ENCODE peak calls at places on chromosomes 6 and 20, in five cellular contexts. P is body of pancreas, U is endothelial cell, O is astrocyte of the spinal cord, N is prostate gland. G is an unnamed sample.
A peak's percentile ranks its signal among the peaks of the same experiment; 100 is the strongest.

GRCh38 chr6:31048090-31048489 is 37.8 kb downstream of the MUC22 start:
- DNase-seq in P (no peak), O (no peak), U (no peak), N (no peak), G (no peak)

GRCh38 chr6:4103929-4104328 is 25.0 kb upstream of the FAM217A start:
- DNase-seq in P (peak; percentile 80), U (no peak), N (peak; percentile 69), O (no peak), G (no peak)

GRCh38 chr6:75504902-75505233 is 11.3 kb upstream of the FILIP1 start:
- DNase-seq in U (no peak), O (no peak), N (no peak), P (peak; percentile 7), G (peak; percentile 22)

GRCh38 chr20:24837721-24838456 is 111.2 kb upstream of the CST7 start:
- DNase-seq in N (no peak), O (peak; percentile 53), P (no peak), U (no peak), G (no peak)

GRCh38 chr6:139846538-139847321 is 472.3 kb upstream of the CITED2 start:
- DNase-seq in P (peak; percentile 19), O (no peak), N (no peak), U (no peak), G (no peak)

GRCh38 chr6:127971945-127972391 is 71.1 kb upstream of the THEMIS start:
- DNase-seq in O (peak; percentile 79), U (no peak), P (no peak), N (no peak), G (no peak)

GRCh38 chr6:15519681-15520080 is 143.1 kb downstream of the DTNBP1 start:
- DNase-seq in N (no peak), U (no peak), O (no peak), P (no peak), G (no peak)

GRCh38 chr20:54195483-54196472 is 12.1 kb upstream of the PFDN4 start:
- DNase-seq in P (no peak), O (no peak), U (no peak), N (no peak), G (no peak)

GRCh38 chr6:126117251-126117650 is 130.9 kb downstream of the TRMT11 start:
- DNase-seq in N (no peak), O (no peak), P (no peak), U (no peak), G (no peak)

GRCh38 chr6:66556936-66557335 is 849.9 kb upstream of the EYS start:
- DNase-seq in P (no peak), O (no peak), U (no peak), N (no peak), G (no peak)

GRCh38 chr20:58131111-58131510 is 97.3 kb downstream of the ANKRD60 start:
- DNase-seq in P (no peak), O (peak; percentile 83), N (no peak), U (peak; percentile 31), G (no peak)

GRCh38 chr6:30990422-30991086 is 7.0 kb downstream of the MUC21 start:
- DNase-seq in P (no peak), N (no peak), O (no peak), U (no peak), G (no peak)

GRCh38 chr20:2845607-2846006 is 5.1 kb downstream of the VPS16 start:
- DNase-seq in P (no peak), O (no peak), N (no peak), U (no peak), G (no peak)

GRCh38 chr6:113625850-113626249 is 231.3 kb upstream of the MARCKS start:
- DNase-seq in P (no peak), U (no peak), O (no peak), N (no peak), G (no peak)

GRCh38 chr6:19444041-19444440 is 393.1 kb upstream of the ID4 start:
- DNase-seq in N (no peak), P (no peak), U (no peak), O (peak; percentile 5), G (no peak)

GRCh38 chr20:32474967-32475819 is 109.9 kb downstream of the NOL4L start:
- DNase-seq in P (peak; percentile 86), U (peak; percentile 55), O (peak; percentile 98), N (peak; percentile 76), G (peak; percentile 96)

GRCh38 chr6:119539066-119539746 is 189.6 kb upstream of the MAN1A1 start:
- DNase-seq in P (no peak), N (no peak), O (no peak), U (no peak), G (no peak)
- TF ChIP-seq CTCF in P (no peak), N (no peak), O (no peak), U (no peak), G (no peak)

DNA sequence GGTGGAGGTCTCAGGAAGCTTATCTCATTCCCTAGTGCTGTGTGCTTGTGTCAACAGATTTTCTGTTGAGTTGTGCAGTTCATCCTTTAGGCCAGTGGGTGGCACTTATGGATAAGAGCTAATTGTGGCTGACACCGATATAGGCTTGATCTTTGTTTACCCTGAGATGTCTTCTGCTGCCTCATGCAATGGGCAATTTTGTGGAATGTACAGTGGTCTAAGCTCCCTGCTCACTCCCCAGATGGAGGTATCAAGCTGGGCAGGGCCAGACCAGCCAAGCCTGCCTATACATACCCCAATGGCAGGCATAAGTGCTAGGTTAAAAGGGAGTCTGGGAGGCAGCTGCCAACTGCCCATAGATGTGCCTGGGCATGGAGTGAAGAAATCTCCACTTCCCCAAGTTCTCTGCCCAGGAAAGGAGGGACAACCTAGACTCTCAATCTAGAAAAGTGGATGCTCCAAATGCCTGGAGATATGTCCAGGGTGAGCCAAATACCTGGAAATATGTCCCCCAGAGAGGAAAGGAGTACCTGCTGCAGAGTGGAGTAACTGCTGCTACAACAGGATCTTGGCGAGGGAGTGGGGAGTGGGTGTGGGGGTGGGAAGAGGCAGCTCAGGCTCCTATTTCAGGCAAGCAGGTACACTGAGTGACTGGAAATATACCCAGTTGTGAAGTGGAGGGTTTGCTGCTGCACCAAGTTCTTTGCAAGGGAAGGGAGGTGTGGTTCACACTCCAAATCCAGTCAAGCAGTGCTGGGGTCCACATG is 53.2 kb upstream of the ARG1 start:
- DNase-seq in U (peak; percentile 42), N (peak; percentile 27), P (peak; percentile 48), O (peak; percentile 37), G (peak; percentile 23)
- TF ChIP-seq CTCF in U (peak; percentile 64), N (peak; percentile 47), P (peak; percentile 49), O (peak; percentile 72), G (peak; percentile 61)

GRCh38 chr6:32971581-32972352 is 3.4 kb downstream of the BRD2 start:
- DNase-seq in P (peak; percentile 100), U (peak; percentile 99), N (peak; percentile 99), O (peak; percentile 100), G (peak; percentile 100)
- TF ChIP-seq CTCF in P (peak; percentile 31), U (no peak), N (peak; percentile 27), O (no peak), G (peak; percentile 38)

DNA sequence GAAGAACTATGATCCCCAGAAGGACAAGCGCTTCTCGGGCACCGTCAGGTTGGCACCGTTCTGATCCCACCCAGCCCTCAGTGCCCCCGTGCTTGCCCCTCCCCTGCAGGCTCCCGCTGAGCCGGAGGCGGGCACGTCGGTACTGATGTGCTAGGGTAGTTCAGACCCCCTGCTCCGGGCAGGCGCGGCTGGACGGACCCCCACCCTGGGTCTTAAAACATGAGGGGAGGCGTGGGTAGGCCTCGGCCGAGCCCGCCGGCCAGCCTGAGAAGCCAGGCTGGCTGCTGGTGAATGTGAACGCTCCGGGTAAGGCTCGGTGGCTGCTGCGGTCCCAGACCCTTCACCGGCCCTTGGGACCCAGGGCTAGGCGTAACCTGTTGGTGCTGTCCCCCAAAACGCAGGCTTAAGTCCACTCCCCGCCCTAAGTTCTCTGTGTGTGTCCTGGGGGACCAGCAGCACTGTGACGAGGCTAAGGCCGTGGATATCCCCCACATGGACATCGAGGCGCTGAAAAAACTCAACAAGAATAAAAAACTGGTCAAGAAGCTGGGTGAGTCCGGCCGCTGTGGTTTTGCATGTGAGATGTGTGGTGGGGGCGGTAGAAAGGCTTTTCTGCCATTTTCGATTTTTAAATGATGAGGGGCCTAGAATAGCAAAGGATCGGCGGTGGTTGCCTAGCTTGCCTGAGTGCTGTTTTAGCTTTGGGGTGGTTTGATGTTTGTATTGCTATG is 944 bp downstream of the RPL10A start:
- DNase-seq in O (no peak), P (no peak), U (no peak), N (no peak), G (no peak)
- TF ChIP-seq CTCF in O (no peak), P (no peak), U (no peak), N (no peak), G (no peak)

DNA sequence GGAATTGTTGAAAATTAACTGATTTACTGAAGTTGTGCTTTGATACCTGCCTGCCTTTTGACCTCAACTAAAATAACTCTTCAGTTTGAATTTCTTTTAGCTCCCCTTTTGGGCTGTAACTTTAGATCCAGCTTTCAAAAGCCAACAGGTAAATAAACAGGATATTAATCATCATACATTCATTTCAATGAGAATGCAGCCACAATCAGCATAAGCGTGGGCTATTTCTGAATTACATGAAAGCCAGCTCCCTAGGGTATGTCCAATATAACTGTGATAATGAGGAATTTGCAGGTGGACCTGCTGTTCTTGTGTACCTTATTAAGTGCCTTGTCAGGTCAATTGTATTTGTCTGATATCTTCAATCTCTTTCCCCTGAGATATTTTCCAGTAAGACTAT is 830.6 kb downstream of the KIF16B start:
- DNase-seq in U (no peak), O (no peak), N (no peak), P (no peak), G (no peak)
- TF ChIP-seq CTCF in U (no peak), O (no peak), N (no peak), P (no peak), G (no peak)

DNA sequence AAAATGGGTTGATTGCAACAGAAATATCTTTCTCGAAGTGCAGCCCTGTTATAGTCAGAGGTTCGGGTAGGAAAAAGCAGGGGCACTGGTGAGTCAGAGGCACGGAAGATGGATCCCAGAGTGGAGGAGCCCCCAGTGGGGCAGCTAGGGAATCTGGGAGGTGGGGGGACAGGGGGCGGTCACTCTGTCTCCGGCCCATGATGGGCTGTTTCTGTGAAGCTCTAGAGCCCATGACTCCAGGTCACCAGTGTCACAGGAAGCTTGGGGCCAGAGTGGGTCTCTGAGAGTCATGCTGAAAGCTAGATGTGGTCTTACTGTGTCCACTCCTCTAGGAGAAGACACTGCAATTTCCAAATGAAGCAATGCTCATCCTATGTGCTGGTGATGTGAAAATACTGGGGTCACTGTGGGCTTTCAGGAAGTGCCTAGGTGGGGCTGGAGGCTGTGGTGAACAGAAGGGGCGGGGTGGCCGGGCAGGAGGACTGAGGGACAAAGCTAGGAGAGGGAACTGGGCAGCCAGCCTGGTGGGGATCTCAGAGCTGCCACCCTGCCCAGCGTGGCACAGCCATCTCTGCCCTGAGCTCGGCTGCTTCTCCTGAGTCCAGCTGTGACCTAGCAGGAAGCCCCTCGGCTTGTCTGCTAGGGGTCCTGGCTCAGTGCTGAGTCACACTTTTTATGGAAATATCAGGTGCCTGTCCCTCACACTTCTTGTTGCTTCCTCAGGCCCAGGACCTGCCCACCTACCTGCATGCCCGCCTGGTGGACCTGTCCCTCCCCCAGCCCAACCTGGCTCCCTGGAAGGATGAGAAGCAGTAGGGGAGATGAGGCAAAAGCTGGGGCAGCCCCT is 54.2 kb downstream of the IRF4 start:
- DNase-seq in O (no peak), N (no peak), U (no peak), P (no peak), G (no peak)
- TF ChIP-seq CTCF in O (no peak), N (no peak), U (no peak), P (no peak), G (no peak)

DNA sequence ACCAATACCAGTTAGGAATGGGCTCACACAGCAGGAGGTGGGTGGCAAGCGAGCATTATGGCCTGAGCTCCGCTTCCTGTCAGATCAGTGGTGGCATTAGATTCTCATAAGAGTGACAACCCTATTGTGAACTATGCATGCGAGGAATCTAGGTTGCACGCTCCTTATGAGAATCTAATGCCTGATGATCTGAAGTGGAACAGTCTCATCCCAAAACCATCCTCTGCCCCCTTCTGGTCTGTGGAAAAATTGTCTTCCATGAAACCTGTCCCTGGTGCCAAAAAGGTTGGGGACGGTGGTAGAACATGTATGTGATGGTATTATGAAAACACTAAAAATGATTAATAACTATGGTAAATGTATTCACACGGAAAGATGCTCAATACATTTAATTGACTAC is 99.7 kb upstream of the HIVEP1 start:
- DNase-seq in U (no peak), P (no peak), O (no peak), N (no peak), G (no peak)
- TF ChIP-seq CTCF in U (no peak), P (peak; percentile 16), O (no peak), N (no peak), G (no peak)

G was measured in adrenal gland.